ENCODE peak calls at places on chromosomes 12 and 14, in ten cellular contexts. S is fibroblast of pulmonary artery, H is mucosa of descending colon, G is SK-N-SH, X is cardiac fibroblast, K is uterus, U is adrenal gland, P is A549, J is Peyer's patch, R is colonic mucosa. Q is an unnamed sample.

GRCh38 chr14:103733651-103734050 is 18.0 kb downstream of the ZFYVE21 start:
- DNase-seq in X (no peak), P (no peak), K (no peak), R (no peak), G (no peak), U (no peak), H (no peak), J (peak; percentile 38), S (no peak), Q (no peak)

GRCh38 chr14:101360045-101360931 is 201.0 kb upstream of the DIO3 start:
- DNase-seq in H (peak; percentile 35), U (peak; percentile 50), R (peak; percentile 58), S (no peak), X (no peak), P (no peak), J (no peak), G (no peak), K (peak; percentile 79), Q (no peak)

GRCh38 chr14:35158951-35159653 is 36.8 kb downstream of the PRORP start:
- DNase-seq in R (no peak), U (no peak), P (no peak), S (peak; percentile 26), H (no peak), X (no peak), G (no peak), K (no peak), J (no peak), Q (no peak)

GRCh38 chr14:104656014-104656714 is 33.3 kb upstream of the INF2 start:
- DNase-seq in G (peak; percentile 56), J (peak; percentile 39), H (no peak), R (no peak), K (no peak), X (no peak), S (no peak), P (no peak), U (no peak), Q (no peak)

GRCh38 chr14:104144453-104144790 is 6.0 kb downstream of the KIF26A start:
- DNase-seq in U (no peak), H (no peak), G (no peak), K (no peak), J (no peak), X (no peak), R (no peak), P (no peak), S (no peak), Q (no peak)

GRCh38 chr14:95233702-95234241 is 76.4 kb upstream of the DICER1 start:
- DNase-seq in H (peak; percentile 53), J (no peak), X (peak; percentile 19), S (no peak), P (no peak), G (no peak), K (no peak), U (peak; percentile 63), R (no peak), Q (peak; percentile 84)

GRCh38 chr12:130959632-130960031 is 5.9 kb downstream of the ADGRD1 start:
- DNase-seq in H (no peak), R (no peak), J (no peak), P (no peak), G (no peak), S (no peak), X (no peak), U (no peak), K (no peak), Q (no peak)

GRCh38 chr12:15834575-15834974 is 45.4 kb upstream of the EPS8 start:
- DNase-seq in J (no peak), S (no peak), R (no peak), X (peak; percentile 47), P (no peak), H (no peak), G (no peak), K (no peak), U (no peak), Q (no peak)

GRCh38 chr12:48973992-48974673 is 2.6 kb upstream of the WNT10B start:
- DNase-seq in U (peak; percentile 73), K (no peak), G (peak; percentile 81), X (peak; percentile 73), S (peak; percentile 66), P (no peak), J (peak; percentile 64), H (peak; percentile 66), R (peak; percentile 62), Q (peak; percentile 67)

GRCh38 chr14:34355584-34356266 is 106.3 kb downstream of the SPTSSA start:
- DNase-seq in X (peak; percentile 93), G (peak; percentile 26), P (no peak), J (no peak), S (peak; percentile 96), H (no peak), R (no peak), K (no peak), U (peak; percentile 70), Q (no peak)

GRCh38 chr14:32339188-32339587 is 10.1 kb downstream of the AKAP6 start:
- DNase-seq in X (no peak), S (no peak), U (no peak), G (no peak), H (no peak), K (no peak), R (no peak), J (no peak), P (no peak), Q (no peak)

GRCh38 chr12:123043536-123044001 is 63.1 kb downstream of the ARL6IP4 start:
- DNase-seq in K (peak; percentile 84), U (peak; percentile 92), X (peak; percentile 93), P (peak; percentile 83), R (peak; percentile 74), S (peak; percentile 93), G (peak; percentile 77), J (peak; percentile 83), H (peak; percentile 90), Q (peak; percentile 72)

GRCh38 chr14:68749487-68750475 is 43.1 kb downstream of the ZFP36L1 start:
- DNase-seq in U (no peak), P (no peak), S (peak; percentile 38), H (no peak), G (no peak), J (no peak), R (no peak), K (peak; percentile 68), X (peak; percentile 48), Q (no peak)

GRCh38 chr14:50051706-50052105 is 64.7 kb downstream of the VCPKMT start:
- DNase-seq in J (no peak), S (no peak), G (no peak), R (no peak), K (no peak), H (no peak), X (no peak), U (no peak), P (no peak), Q (no peak)

GRCh38 chr12:76259660-76260389 is 88.4 kb downstream of the BBS10 start:
- DNase-seq in R (no peak), U (no peak), S (peak; percentile 94), P (no peak), K (no peak), X (peak; percentile 94), J (no peak), G (no peak), H (no peak), Q (no peak)

DNA sequence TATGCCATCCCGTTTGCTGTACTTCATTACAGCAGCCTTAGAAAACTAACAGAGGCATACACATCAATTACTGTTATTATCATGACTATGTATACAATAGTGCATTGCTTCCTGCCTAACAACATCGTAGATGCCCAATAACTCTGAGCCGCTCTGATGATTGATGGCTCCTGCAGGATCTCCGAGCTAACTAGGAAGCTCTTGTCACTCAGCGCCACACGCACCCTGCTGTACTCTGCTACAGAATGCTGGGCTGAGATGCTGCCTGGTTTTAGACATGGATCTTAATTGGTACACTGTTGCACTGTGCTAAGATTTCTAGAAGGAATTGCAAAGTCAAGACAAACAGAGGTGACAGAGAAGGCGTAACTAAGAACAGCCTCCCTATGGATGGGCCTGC is 169.3 kb downstream of the SLC15A4 start:
- DNase-seq in K (no peak), P (no peak), H (no peak), U (no peak), J (no peak), X (no peak), S (no peak), R (no peak), G (no peak), Q (no peak)
- TF ChIP-seq CTCF in K (no peak), P (no peak), H (no peak), U (no peak), J (no peak), X (no peak), S (no peak), R (no peak), G (no peak), Q (no peak)

GRCh38 chr12:662541-663292 is 528 bp downstream of the NINJ2 start:
- DNase-seq in G (no peak), R (no peak), J (no peak), P (no peak), H (no peak), U (no peak), S (peak; percentile 43), X (peak; percentile 45), K (no peak), Q (no peak)

GRCh38 chr12:664075-664778 is 982 bp upstream of the NINJ2 start:
- DNase-seq in S (no peak), R (no peak), K (no peak), H (no peak), J (no peak), X (no peak), G (no peak), P (no peak), U (no peak), Q (no peak)

GRCh38 chr12:661720-662486 is 1.3 kb downstream of the NINJ2 start:
- DNase-seq in G (no peak), H (no peak), J (no peak), U (no peak), K (peak; percentile 32), R (no peak), X (no peak), S (no peak), P (no peak), Q (no peak)

GRCh38 chr12:664779-665092 is 1.5 kb upstream of the NINJ2 start:
- DNase-seq in J (no peak), U (no peak), X (no peak), P (no peak), R (no peak), H (no peak), G (no peak), K (no peak), S (no peak), Q (no peak)

GRCh38 chr12:663293-663871 is at the start of gene NINJ2:
- DNase-seq in P (no peak), J (no peak), K (no peak), S (peak; percentile 40), R (no peak), H (no peak), U (peak; percentile 64), X (peak; percentile 34), G (peak; percentile 36), Q (no peak)
- TF ChIP-seq CTCF in P (no peak), J (no peak), K (no peak), S (no peak), R (no peak), H (no peak), U (no peak), X (no peak), G (no peak), Q (no peak)

GRCh38 chr12:121799175-121799841 is 4.5 kb upstream of the SETD1B start:
- DNase-seq in U (peak; percentile 97), R (peak; percentile 84), X (peak; percentile 83), G (peak; percentile 75), J (peak; percentile 79), K (peak; percentile 77), S (peak; percentile 82), P (peak; percentile 76), H (peak; percentile 84), Q (peak; percentile 77)
- TF ChIP-seq CTCF in U (no peak), R (no peak), X (peak; percentile 7), G (no peak), J (no peak), K (no peak), S (no peak), P (no peak), H (no peak), Q (no peak)

GRCh38 chr12:51536159-51536558 is 54.9 kb upstream of the SCN8A start:
- DNase-seq in R (no peak), J (no peak), H (no peak), U (no peak), P (peak; percentile 33), X (peak; percentile 11), S (peak; percentile 27), G (no peak), K (no peak), Q (no peak)
- TF ChIP-seq CTCF in R (no peak), J (no peak), H (no peak), U (no peak), P (no peak), X (peak; percentile 19), S (peak; percentile 17), G (peak; percentile 24), K (no peak), Q (no peak)

Q was measured in GM13976.